ENCODE peak calls at places on chromosomes 3 and 15, in eight cellular contexts. One of them, this sample, is unnamed.

GRCh38 chr3:112395166-112395894 is 62.4 kb downstream of the CD200 start:
- DNase-seq in NCI-H1105: no peak
- DNase-seq in GM03348: no peak
- DNase-seq in pulmonary artery endothelial cell: peak
- DNase-seq in NCI-H1694 treated with DMSO at 0.1 percent for 48 hours: no peak
- DNase-seq in fibroblast of lung: peak
- DNase-seq in cerebellum: no peak
- DNase-seq in HEK293T: no peak
- DNase-seq in this sample: no peak

GRCh38 chr15:40852529-40852928 is 8.7 kb downstream of the SPINT1 start:
- DNase-seq in NCI-H1105: no peak
- DNase-seq in GM03348: no peak
- DNase-seq in pulmonary artery endothelial cell: no peak
- DNase-seq in NCI-H1694 treated with DMSO at 0.1 percent for 48 hours: no peak
- DNase-seq in fibroblast of lung: no peak
- DNase-seq in cerebellum: no peak
- DNase-seq in HEK293T: no peak
- DNase-seq in this sample: no peak

GRCh38 chr3:73101916-73102315 is 40.5 kb downstream of the EBLN2 start:
- DNase-seq in NCI-H1105: no peak
- DNase-seq in GM03348: no peak
- DNase-seq in pulmonary artery endothelial cell: no peak
- DNase-seq in NCI-H1694 treated with DMSO at 0.1 percent for 48 hours: no peak
- DNase-seq in fibroblast of lung: no peak
- DNase-seq in cerebellum: no peak
- DNase-seq in HEK293T: no peak
- DNase-seq in this sample: no peak

GRCh38 chr3:44184319-44184953 is 57.2 kb upstream of the TOPAZ1 start:
- DNase-seq in NCI-H1105: peak
- DNase-seq in GM03348: no peak
- DNase-seq in pulmonary artery endothelial cell: no peak
- DNase-seq in NCI-H1694 treated with DMSO at 0.1 percent for 48 hours: peak
- DNase-seq in fibroblast of lung: no peak
- DNase-seq in cerebellum: peak
- DNase-seq in HEK293T: no peak
- DNase-seq in this sample: no peak

GRCh38 chr15:70344666-70345065 is 246.9 kb upstream of the TLE3 start:
- DNase-seq in NCI-H1105: peak
- DNase-seq in GM03348: no peak
- DNase-seq in pulmonary artery endothelial cell: no peak
- DNase-seq in NCI-H1694 treated with DMSO at 0.1 percent for 48 hours: no peak
- DNase-seq in fibroblast of lung: no peak
- DNase-seq in cerebellum: no peak
- DNase-seq in HEK293T: no peak
- DNase-seq in this sample: no peak

GRCh38 chr15:98906712-98907083 is 100.9 kb downstream of the PGPEP1L start:
- DNase-seq in NCI-H1105: no peak
- DNase-seq in GM03348: no peak
- DNase-seq in pulmonary artery endothelial cell: no peak
- DNase-seq in NCI-H1694 treated with DMSO at 0.1 percent for 48 hours: no peak
- DNase-seq in fibroblast of lung: no peak
- DNase-seq in cerebellum: no peak
- DNase-seq in HEK293T: no peak
- DNase-seq in this sample: no peak

GRCh38 chr3:180223268-180223667 is 186.5 kb upstream of the PEX5L start:
- DNase-seq in NCI-H1105: no peak
- DNase-seq in GM03348: no peak
- DNase-seq in pulmonary artery endothelial cell: no peak
- DNase-seq in NCI-H1694 treated with DMSO at 0.1 percent for 48 hours: no peak
- DNase-seq in fibroblast of lung: no peak
- DNase-seq in cerebellum: no peak
- DNase-seq in HEK293T: no peak
- DNase-seq in this sample: no peak

GRCh38 chr3:46931631-46932441 is 44.7 kb downstream of the CCDC12 start:
- DNase-seq in NCI-H1105: peak
- DNase-seq in GM03348: peak
- DNase-seq in pulmonary artery endothelial cell: no peak
- DNase-seq in NCI-H1694 treated with DMSO at 0.1 percent for 48 hours: no peak
- DNase-seq in fibroblast of lung: peak
- DNase-seq in cerebellum: no peak
- DNase-seq in HEK293T: no peak
- DNase-seq in this sample: no peak

GRCh38 chr3:126103121-126104027 is 19.4 kb upstream of the SLC41A3 start:
- DNase-seq in NCI-H1105: no peak
- DNase-seq in GM03348: peak
- DNase-seq in pulmonary artery endothelial cell: no peak
- DNase-seq in NCI-H1694 treated with DMSO at 0.1 percent for 48 hours: no peak
- DNase-seq in fibroblast of lung: no peak
- DNase-seq in cerebellum: no peak
- DNase-seq in HEK293T: no peak
- DNase-seq in this sample: peak

GRCh38 chr15:37794947-37795346 is 139.5 kb upstream of the TMCO5A start:
- DNase-seq in NCI-H1105: no peak
- DNase-seq in GM03348: peak
- DNase-seq in pulmonary artery endothelial cell: no peak
- DNase-seq in NCI-H1694 treated with DMSO at 0.1 percent for 48 hours: no peak
- DNase-seq in fibroblast of lung: no peak
- DNase-seq in cerebellum: no peak
- DNase-seq in HEK293T: no peak
- DNase-seq in this sample: no peak

GRCh38 chr3:179615458-179616173 is 11.0 kb downstream of the NDUFB5 start:
- DNase-seq in NCI-H1105: no peak
- DNase-seq in GM03348: peak
- DNase-seq in pulmonary artery endothelial cell: peak
- DNase-seq in NCI-H1694 treated with DMSO at 0.1 percent for 48 hours: no peak
- DNase-seq in fibroblast of lung: peak
- DNase-seq in cerebellum: no peak
- DNase-seq in HEK293T: no peak
- DNase-seq in this sample: no peak

GRCh38 chr3:12886106-12886679 is 44.8 kb upstream of the RPL32 start:
- DNase-seq in NCI-H1105: no peak
- DNase-seq in GM03348: no peak
- DNase-seq in pulmonary artery endothelial cell: no peak
- DNase-seq in NCI-H1694 treated with DMSO at 0.1 percent for 48 hours: no peak
- DNase-seq in fibroblast of lung: no peak
- DNase-seq in cerebellum: no peak
- DNase-seq in HEK293T: no peak
- DNase-seq in this sample: no peak

GRCh38 chr3:90091557-90091956 is 984.1 kb downstream of the EPHA3 start:
- DNase-seq in NCI-H1105: peak
- DNase-seq in GM03348: peak
- DNase-seq in pulmonary artery endothelial cell: no peak
- DNase-seq in NCI-H1694 treated with DMSO at 0.1 percent for 48 hours: peak
- DNase-seq in fibroblast of lung: peak
- DNase-seq in cerebellum: no peak
- DNase-seq in HEK293T: peak
- DNase-seq in this sample: no peak

GRCh38 chr3:19543212-19543841 is 390.7 kb downstream of the EFHB start:
- DNase-seq in NCI-H1105: no peak
- DNase-seq in GM03348: no peak
- DNase-seq in pulmonary artery endothelial cell: no peak
- DNase-seq in NCI-H1694 treated with DMSO at 0.1 percent for 48 hours: no peak
- DNase-seq in fibroblast of lung: no peak
- DNase-seq in cerebellum: no peak
- DNase-seq in HEK293T: peak
- DNase-seq in this sample: no peak

GRCh38 chr3:27213450-27213849 is 155.7 kb downstream of the NEK10 start:
- DNase-seq in NCI-H1105: no peak
- DNase-seq in GM03348: no peak
- DNase-seq in pulmonary artery endothelial cell: no peak
- DNase-seq in NCI-H1694 treated with DMSO at 0.1 percent for 48 hours: no peak
- DNase-seq in fibroblast of lung: no peak
- DNase-seq in cerebellum: no peak
- DNase-seq in HEK293T: no peak
- DNase-seq in this sample: no peak

GRCh38 chr15:70193734-70194133 is 96.0 kb upstream of the TLE3 start:
- DNase-seq in NCI-H1105: no peak
- DNase-seq in GM03348: no peak
- DNase-seq in pulmonary artery endothelial cell: no peak
- DNase-seq in NCI-H1694 treated with DMSO at 0.1 percent for 48 hours: no peak
- DNase-seq in fibroblast of lung: no peak
- DNase-seq in cerebellum: no peak
- DNase-seq in HEK293T: no peak
- DNase-seq in this sample: no peak

GRCh38 chr15:35123743-35124142 is 38.6 kb upstream of the NANOGP8 start:
- DNase-seq in NCI-H1105: no peak
- DNase-seq in GM03348: no peak
- DNase-seq in pulmonary artery endothelial cell: no peak
- DNase-seq in NCI-H1694 treated with DMSO at 0.1 percent for 48 hours: no peak
- DNase-seq in fibroblast of lung: peak
- DNase-seq in cerebellum: no peak
- DNase-seq in HEK293T: no peak
- DNase-seq in this sample: no peak

GRCh38 chr3:174640932-174641331 is 218.2 kb upstream of the NAALADL2 start:
- DNase-seq in NCI-H1105: no peak
- DNase-seq in GM03348: no peak
- DNase-seq in pulmonary artery endothelial cell: no peak
- DNase-seq in NCI-H1694 treated with DMSO at 0.1 percent for 48 hours: no peak
- DNase-seq in fibroblast of lung: no peak
- DNase-seq in cerebellum: no peak
- DNase-seq in HEK293T: no peak
- DNase-seq in this sample: no peak